ENCODE peak calls at places on chromosomes 16 and 17, in seven cellular contexts. J is Peyer's patch; L is SK-N-SH; I is uterus; C is cardiac fibroblast; X is heart left ventricle; W is CD8-positive, alpha-beta T cell. A is an unnamed sample.

GRCh38 chr17:4154201-4154600 is 11.2 kb downstream of the CYB5D2 start:
- DNase-seq in I (no peak), C (no peak), X (no peak), W (no peak), L (no peak), J (no peak), A (no peak)

GRCh38 chr16:71707199-71707598 is 17.3 kb downstream of the PHLPP2 start:
- DNase-seq in I (no peak), W (no peak), J (peak; percentile 61), L (no peak), X (no peak), C (no peak), A (no peak)

GRCh38 chr17:16040710-16041251 is 41.2 kb downstream of the TTC19 start:
- DNase-seq in W (no peak), J (no peak), C (peak; percentile 34), I (no peak), L (no peak), X (no peak), A (no peak)

GRCh38 chr16:3963203-3963602 is 82.7 kb upstream of the CREBBP start:
- DNase-seq in X (no peak), C (no peak), J (no peak), I (no peak), W (peak; percentile 61), L (no peak), A (no peak)

GRCh38 chr17:373616-374225 is 21.1 kb upstream of the RPH3AL start:
- DNase-seq in W (no peak), L (no peak), I (no peak), C (no peak), J (peak; percentile 50), X (peak; percentile 49), A (no peak)

GRCh38 chr16:69166221-69166833 is 20.6 kb upstream of the SNTB2 start:
- DNase-seq in L (no peak), J (no peak), C (peak; percentile 51), I (no peak), X (no peak), W (peak; percentile 37), A (peak; percentile 35)

GRCh38 chr17:9211133-9211765 is 189.9 kb downstream of the NTN1 start:
- DNase-seq in I (no peak), L (no peak), W (no peak), X (peak; percentile 7), J (no peak), C (no peak), A (no peak)

GRCh38 chr17:17356149-17356930 is 53.2 kb downstream of the NT5M start:
- DNase-seq in I (peak; percentile 76), L (peak; percentile 90), W (peak; percentile 71), C (peak; percentile 93), J (peak; percentile 88), X (peak; percentile 74), A (peak; percentile 80)

GRCh38 chr16:12087901-12088364 is 111.4 kb downstream of the SNX29 start:
- DNase-seq in C (no peak), X (no peak), L (peak; percentile 32), J (peak; percentile 58), W (peak; percentile 31), I (no peak), A (no peak)

GRCh38 chr16:57186630-57187507 is 740 bp downstream of the RSPRY1 start:
- DNase-seq in L (peak; percentile 32), C (peak; percentile 52), X (no peak), W (peak; percentile 12), J (peak; percentile 60), I (peak; percentile 22), A (peak; percentile 34)

GRCh38 chr17:27457731-27458523 is 1.7 kb downstream of the KSR1 start:
- DNase-seq in L (peak; percentile 63), X (no peak), W (no peak), I (no peak), J (no peak), C (peak; percentile 36), A (peak; percentile 56)

GRCh38 chr16:2042171-2042570 is 5.5 kb downstream of the NTHL1 start:
- DNase-seq in W (no peak), C (no peak), L (no peak), X (peak; percentile 88), I (no peak), J (no peak), A (no peak)

GRCh38 chr17:6035801-6036394 is 34.3 kb upstream of the WSCD1 start:
- DNase-seq in W (no peak), I (no peak), J (no peak), C (no peak), L (no peak), X (no peak), A (no peak)

GRCh38 chr17:53032861-53033271 is 789.9 kb upstream of the KIF2B start:
- DNase-seq in J (no peak), X (no peak), L (peak; percentile 21), I (no peak), C (peak; percentile 25), W (no peak), A (peak; percentile 0)

GRCh38 chr17:41544497-41544896 is 16.4 kb upstream of the KRT19 start:
- DNase-seq in I (no peak), J (peak; percentile 84), X (no peak), C (no peak), L (peak; percentile 56), W (no peak), A (no peak)

GRCh38 chr17:9256944-9257629 is 235.8 kb downstream of the NTN1 start:
- DNase-seq in W (no peak), J (no peak), I (no peak), C (no peak), X (no peak), L (no peak), A (no peak)

GRCh38 chr17:2050246-2050866 is 4.5 kb upstream of the HIC1 start:
- DNase-seq in L (peak; percentile 94), W (peak; percentile 83), X (peak; percentile 74), I (peak; percentile 84), J (peak; percentile 79), C (peak; percentile 59), A (peak; percentile 80)

GRCh38 chr16:57483725-57484514 is 2.4 kb downstream of the DOK4 start:
- DNase-seq in L (peak; percentile 78), C (no peak), W (no peak), J (no peak), X (no peak), I (peak; percentile 8), A (no peak)

GRCh38 chr17:32285770-32286517 is 20.3 kb downstream of the RHBDL3 start:
- DNase-seq in J (no peak), C (no peak), X (no peak), I (no peak), W (no peak), L (no peak), A (no peak)

GRCh38 chr17:79537061-79537460 is 73.8 kb downstream of the RBFOX3 start:
- DNase-seq in X (no peak), J (no peak), W (no peak), L (no peak), I (no peak), C (no peak), A (no peak)

GRCh38 chr17:56909742-56910508 is 3.9 kb downstream of the TRIM25 start:
- DNase-seq in L (no peak), I (no peak), X (peak; percentile 35), W (no peak), C (no peak), J (peak; percentile 64), A (no peak)
- H3K4me3 ChIP-seq in L (no peak overlapping the region), I (no peak overlapping the region), X (peak overlapping the region; percentile 97), W (no peak overlapping the region), C (no peak overlapping the region), J (no peak overlapping the region), A (peak overlapping the region; percentile 80)

GRCh38 chr16:50551243-50551642 is 3.0 kb downstream of the NKD1 start:
- DNase-seq in C (no peak), L (no peak), W (no peak), J (no peak), X (no peak), I (no peak), A (no peak)

GRCh38 chr16:50549561-50549915 is 1.3 kb downstream of the NKD1 start:
- DNase-seq in X (no peak), L (no peak), C (no peak), W (no peak), I (no peak), J (no peak), A (no peak)

GRCh38 chr16:50547944-50548658 is at the start of gene NKD1:
- DNase-seq in J (peak; percentile 82), L (peak; percentile 97), W (peak; percentile 77), X (peak; percentile 56), I (peak; percentile 77), C (peak; percentile 20), A (peak; percentile 68)

GRCh38 chr16:50548659-50549560 is 714 bp downstream of the NKD1 start:
- DNase-seq in I (peak; percentile 31), C (no peak), L (peak; percentile 74), W (peak; percentile 12), X (no peak), J (peak; percentile 52), A (peak; percentile 11)

GRCh38 chr16:50550035-50550434 is 1.8 kb downstream of the NKD1 start:
- DNase-seq in W (peak; percentile 49), X (no peak), L (no peak), J (no peak), C (no peak), I (peak; percentile 37), A (no peak)
- TF ChIP-seq CTCF in W (no peak), X (no peak), L (no peak), J (no peak), C (no peak), I (no peak), A (no peak)

GRCh38 chr16:17414421-17414820 is 56.3 kb downstream of the XYLT1 start:
- DNase-seq in C (no peak), W (no peak), J (peak; percentile 70), I (no peak), L (no peak), X (no peak), A (peak; percentile 71)
- H3K4me3 ChIP-seq in C (no peak overlapping the region), W (no peak overlapping the region), J (peak overlapping the region; percentile 4), I (no peak overlapping the region), L (no peak overlapping the region), X (no peak overlapping the region), A (no peak overlapping the region)

DNA sequence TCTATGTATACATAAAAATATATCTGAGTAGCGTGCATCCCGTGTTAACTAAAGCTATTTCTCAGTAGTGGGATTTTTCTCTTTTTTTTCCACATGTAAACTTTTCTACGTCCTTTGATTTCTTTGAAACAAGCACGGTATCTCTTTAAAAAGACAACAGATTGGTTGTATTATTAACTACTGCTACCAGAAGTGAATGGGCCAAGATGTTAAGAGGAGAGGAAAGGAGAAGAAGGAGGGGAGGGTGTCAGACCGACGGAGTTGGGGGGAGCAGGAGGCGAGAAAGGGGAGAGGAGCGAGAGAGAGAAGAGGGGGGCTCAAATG is 75.1 kb downstream of the CMC2 start:
- DNase-seq in C (no peak), X (no peak), J (no peak), I (no peak), L (no peak), W (no peak), A (no peak)
- TF ChIP-seq CTCF in C (no peak), X (no peak), J (no peak), I (no peak), L (no peak), W (no peak), A (no peak)

GRCh38 chr16:86910146-86910805 is 331.9 kb downstream of the FOXL1 start:
- DNase-seq in C (no peak), J (no peak), L (no peak), X (no peak), W (no peak), I (no peak), A (no peak)
- H3K4me3 ChIP-seq in C (no peak overlapping the region), J (no peak overlapping the region), L (no peak overlapping the region), X (no peak overlapping the region), W (no peak overlapping the region), I (no peak overlapping the region), A (no peak overlapping the region)

GRCh38 chr16:89489040-89489721 is 1.2 kb downstream of the ANKRD11 start:
- DNase-seq in W (peak; percentile 81), X (peak; percentile 85), L (peak; percentile 85), C (peak; percentile 97), I (peak; percentile 83), J (peak; percentile 95), A (peak; percentile 95)
- TF ChIP-seq CTCF in W (no peak), X (peak; percentile 23), L (peak; percentile 22), C (peak; percentile 33), I (no peak), J (peak; percentile 37), A (peak; percentile 18)